ENCODE peak calls at places on chromosomes 4 and X, in six cellular contexts. One of them, this sample, is unnamed.

GRCh38 chr4:107689912-107690587 is 30.0 kb downstream of the PAPSS1 start:
- DNase-seq in suprapubic skin: no peak
- DNase-seq in ovary: no peak
- DNase-seq in endodermal cell: no peak
- DNase-seq in AG04450: peak
- DNase-seq in ascending aorta: no peak
- DNase-seq in this sample: peak

GRCh38 chrX:136711147-136711546 is 63.2 kb downstream of the CD40LG start:
- DNase-seq in suprapubic skin: no peak
- DNase-seq in ovary: peak
- DNase-seq in endodermal cell: peak
- DNase-seq in AG04450: no peak
- DNase-seq in ascending aorta: no peak
- DNase-seq in this sample: no peak

GRCh38 chr4:38871593-38871992 is 4.0 kb downstream of the FAM114A1 start:
- DNase-seq in suprapubic skin: no peak
- DNase-seq in ovary: no peak
- DNase-seq in endodermal cell: no peak
- DNase-seq in AG04450: no peak
- DNase-seq in ascending aorta: no peak
- DNase-seq in this sample: no peak

GRCh38 chr4:59973496-59973895 is 1226.6 kb upstream of the ADGRL3 start:
- DNase-seq in suprapubic skin: no peak
- DNase-seq in ovary: no peak
- DNase-seq in endodermal cell: no peak
- DNase-seq in AG04450: no peak
- DNase-seq in ascending aorta: no peak
- DNase-seq in this sample: no peak

GRCh38 chr4:101256222-101256621 is 91.1 kb downstream of the PPP3CA start:
- DNase-seq in suprapubic skin: no peak
- DNase-seq in ovary: no peak
- DNase-seq in endodermal cell: no peak
- DNase-seq in AG04450: no peak
- DNase-seq in ascending aorta: no peak
- DNase-seq in this sample: no peak

GRCh38 chr4:102174800-102175199 is 170.5 kb downstream of the SLC39A8 start:
- DNase-seq in suprapubic skin: no peak
- DNase-seq in ovary: no peak
- DNase-seq in endodermal cell: no peak
- DNase-seq in AG04450: peak
- DNase-seq in ascending aorta: no peak
- DNase-seq in this sample: peak

GRCh38 chr4:8704632-8705031 is 112.1 kb downstream of the CPZ start:
- DNase-seq in suprapubic skin: peak
- DNase-seq in ovary: no peak
- DNase-seq in endodermal cell: peak
- DNase-seq in AG04450: no peak
- DNase-seq in ascending aorta: no peak
- DNase-seq in this sample: no peak

GRCh38 chr4:17173300-17173699 is 274.9 kb upstream of the LDB2 start:
- DNase-seq in suprapubic skin: no peak
- DNase-seq in ovary: no peak
- DNase-seq in endodermal cell: peak
- DNase-seq in AG04450: no peak
- DNase-seq in ascending aorta: no peak
- DNase-seq in this sample: no peak

GRCh38 chr4:138838251-138838650 is 177.3 kb upstream of the NOCT start:
- DNase-seq in suprapubic skin: no peak
- DNase-seq in ovary: no peak
- DNase-seq in endodermal cell: no peak
- DNase-seq in AG04450: no peak
- DNase-seq in ascending aorta: no peak
- DNase-seq in this sample: no peak

GRCh38 chrX:71616672-71617529 is 1.4 kb downstream of the CXCR3 start:
- DNase-seq in suprapubic skin: no peak
- DNase-seq in ovary: no peak
- DNase-seq in endodermal cell: peak
- DNase-seq in AG04450: no peak
- DNase-seq in ascending aorta: no peak
- DNase-seq in this sample: no peak

GRCh38 chrX:97398030-97398551 is 514.4 kb downstream of the RPA4 start:
- DNase-seq in suprapubic skin: no peak
- DNase-seq in ovary: no peak
- DNase-seq in endodermal cell: no peak
- DNase-seq in AG04450: no peak
- DNase-seq in ascending aorta: no peak
- DNase-seq in this sample: no peak

GRCh38 chr4:80309301-80310004 is 26.1 kb upstream of the CFAP299 start:
- DNase-seq in suprapubic skin: no peak
- DNase-seq in ovary: no peak
- DNase-seq in endodermal cell: no peak
- DNase-seq in AG04450: peak
- DNase-seq in ascending aorta: no peak
- DNase-seq in this sample: peak

GRCh38 chr4:1533501-1534064 is 127.3 kb upstream of the NKX1-1 start:
- DNase-seq in suprapubic skin: no peak
- DNase-seq in ovary: no peak
- DNase-seq in endodermal cell: no peak
- DNase-seq in AG04450: no peak
- DNase-seq in ascending aorta: no peak
- DNase-seq in this sample: no peak

GRCh38 chr4:23686169-23686903 is 203.5 kb downstream of the PPARGC1A start:
- DNase-seq in suprapubic skin: no peak
- DNase-seq in ovary: no peak
- DNase-seq in endodermal cell: no peak
- DNase-seq in AG04450: no peak
- DNase-seq in ascending aorta: no peak
- DNase-seq in this sample: no peak

GRCh38 chr4:80006935-80007744 is 65.9 kb downstream of the ANTXR2 start:
- DNase-seq in suprapubic skin: no peak
- DNase-seq in ovary: no peak
- DNase-seq in endodermal cell: no peak
- DNase-seq in AG04450: peak
- DNase-seq in ascending aorta: no peak
- DNase-seq in this sample: no peak

GRCh38 chr4:35364321-35364870 is 879.9 kb downstream of the ARAP2 start:
- DNase-seq in suprapubic skin: no peak
- DNase-seq in ovary: no peak
- DNase-seq in endodermal cell: no peak
- DNase-seq in AG04450: no peak
- DNase-seq in ascending aorta: no peak
- DNase-seq in this sample: no peak

GRCh38 chrX:142688256-142688655 is 337.5 kb upstream of the SPANXN4 start:
- DNase-seq in suprapubic skin: no peak
- DNase-seq in ovary: no peak
- DNase-seq in endodermal cell: no peak
- DNase-seq in AG04450: no peak
- DNase-seq in ascending aorta: no peak
- DNase-seq in this sample: no peak

GRCh38 chrX:11765449-11765848 is 7.4 kb downstream of the MSL3 start:
- DNase-seq in suprapubic skin: no peak
- DNase-seq in ovary: no peak
- DNase-seq in endodermal cell: no peak
- DNase-seq in AG04450: no peak
- DNase-seq in ascending aorta: no peak
- DNase-seq in this sample: no peak

GRCh38 chrX:13493659-13494058 is 75.7 kb upstream of the EGFL6 start:
- DNase-seq in suprapubic skin: no peak
- DNase-seq in ovary: no peak
- DNase-seq in endodermal cell: no peak
- DNase-seq in AG04450: no peak
- DNase-seq in ascending aorta: no peak
- DNase-seq in this sample: no peak

GRCh38 chr4:110550260-110550659 is 72.6 kb downstream of the PITX2 start:
- DNase-seq in suprapubic skin: no peak
- DNase-seq in ovary: no peak
- DNase-seq in endodermal cell: no peak
- DNase-seq in AG04450: no peak
- DNase-seq in ascending aorta: no peak
- DNase-seq in this sample: no peak

GRCh38 chrX:1418901-1419544 is 27.1 kb upstream of the SLC25A6 start:
- DNase-seq in suprapubic skin: peak
- DNase-seq in ovary: no peak
- DNase-seq in endodermal cell: no peak
- DNase-seq in AG04450: no peak
- DNase-seq in ascending aorta: no peak
- DNase-seq in this sample: no peak

GRCh38 chr4:16843831-16844508 is 54.5 kb downstream of the LDB2 start:
- DNase-seq in suprapubic skin: no peak
- DNase-seq in ovary: no peak
- DNase-seq in endodermal cell: no peak
- DNase-seq in AG04450: peak
- DNase-seq in ascending aorta: no peak
- DNase-seq in this sample: no peak

GRCh38 chrX:52608961-52609360 is 45.7 kb downstream of the SSX7 start:
- DNase-seq in suprapubic skin: no peak
- DNase-seq in ovary: no peak
- DNase-seq in endodermal cell: no peak
- DNase-seq in AG04450: no peak
- DNase-seq in ascending aorta: no peak
- DNase-seq in this sample: no peak

GRCh38 chr4:33072340-33073089 is 2352.3 kb downstream of the PCDH7 start:
- DNase-seq in suprapubic skin: no peak
- DNase-seq in ovary: no peak
- DNase-seq in endodermal cell: no peak
- DNase-seq in AG04450: no peak
- DNase-seq in ascending aorta: no peak
- DNase-seq in this sample: no peak

GRCh38 chrX:153387987-153388721 is 13.0 kb downstream of the PNMA6E start:
- DNase-seq in suprapubic skin: peak
- DNase-seq in ovary: no peak
- DNase-seq in endodermal cell: peak
- DNase-seq in AG04450: no peak
- DNase-seq in ascending aorta: no peak
- DNase-seq in this sample: no peak

GRCh38 chrX:38882894-38883620 is 81.8 kb downstream of the MID1IP1 start:
- DNase-seq in suprapubic skin: no peak
- DNase-seq in ovary: no peak
- DNase-seq in endodermal cell: no peak
- DNase-seq in AG04450: peak
- DNase-seq in ascending aorta: peak
- DNase-seq in this sample: peak

GRCh38 chr4:3651267-3651846 is 114.8 kb upstream of the ADRA2C start:
- DNase-seq in suprapubic skin: no peak
- DNase-seq in ovary: no peak
- DNase-seq in endodermal cell: no peak
- DNase-seq in AG04450: no peak
- DNase-seq in ascending aorta: no peak
- DNase-seq in this sample: no peak

GRCh38 chr4:3655485-3656429 is 110.4 kb upstream of the ADRA2C start:
- DNase-seq in suprapubic skin: no peak
- DNase-seq in ovary: no peak
- DNase-seq in endodermal cell: peak
- DNase-seq in AG04450: no peak
- DNase-seq in ascending aorta: no peak
- DNase-seq in this sample: no peak

GRCh38 chr4:3654036-3654807 is 112.0 kb upstream of the ADRA2C start:
- DNase-seq in suprapubic skin: no peak
- DNase-seq in ovary: no peak
- DNase-seq in endodermal cell: no peak
- DNase-seq in AG04450: no peak
- DNase-seq in ascending aorta: no peak
- DNase-seq in this sample: no peak

GRCh38 chr4:3649491-3649890 is 116.7 kb upstream of the ADRA2C start:
- DNase-seq in suprapubic skin: no peak
- DNase-seq in ovary: no peak
- DNase-seq in endodermal cell: no peak
- DNase-seq in AG04450: no peak
- DNase-seq in ascending aorta: no peak
- DNase-seq in this sample: no peak

GRCh38 chr4:3652586-3652985 is 113.6 kb upstream of the ADRA2C start:
- DNase-seq in suprapubic skin: no peak
- DNase-seq in ovary: no peak
- DNase-seq in endodermal cell: no peak
- DNase-seq in AG04450: no peak
- DNase-seq in ascending aorta: no peak
- DNase-seq in this sample: no peak
- H3K27ac ChIP-seq in suprapubic skin: no peak
- H3K27ac ChIP-seq in ovary: no peak
- H3K27ac ChIP-seq in endodermal cell: no peak
- H3K27ac ChIP-seq in AG04450: no peak
- H3K27ac ChIP-seq in ascending aorta: no peak
- H3K27ac ChIP-seq in this sample: no peak

DNA sequence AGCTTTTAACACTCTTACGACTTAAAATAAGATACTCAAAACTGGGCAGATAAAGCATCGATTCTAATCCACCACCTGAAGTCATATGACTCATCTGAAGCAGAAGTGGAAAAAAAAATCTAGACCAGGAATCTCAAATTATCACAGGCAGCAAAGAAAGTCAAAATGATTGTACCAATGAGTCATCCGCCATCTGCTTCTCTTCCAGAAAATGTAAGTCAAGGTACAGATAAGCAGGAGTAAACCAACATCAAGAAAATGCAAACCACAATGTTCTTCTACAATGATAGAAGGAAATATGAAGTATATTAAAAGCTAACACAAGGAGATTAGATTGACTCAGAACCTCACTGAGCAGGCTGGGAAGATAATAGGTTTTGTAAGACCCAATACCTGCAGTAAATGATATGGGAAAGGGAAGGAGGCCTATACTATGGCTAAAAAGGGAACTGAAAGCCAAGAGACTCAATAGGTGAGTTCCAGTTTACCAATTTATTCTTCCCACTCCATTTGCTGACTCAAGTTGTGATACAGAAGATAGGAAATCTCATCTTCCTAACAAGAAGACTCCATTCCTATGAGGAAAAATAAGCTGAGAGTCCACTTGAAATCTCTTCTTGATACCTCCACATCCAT is 88.4 kb upstream of the TET2 start:
- DNase-seq in suprapubic skin: no peak
- DNase-seq in ovary: no peak
- DNase-seq in endodermal cell: no peak
- DNase-seq in AG04450: peak
- DNase-seq in ascending aorta: no peak
- DNase-seq in this sample: peak
- H3K27ac ChIP-seq in suprapubic skin: peak
- H3K27ac ChIP-seq in ovary: no peak
- H3K27ac ChIP-seq in endodermal cell: no peak
- H3K27ac ChIP-seq in AG04450: no peak
- H3K27ac ChIP-seq in ascending aorta: no peak
- H3K27ac ChIP-seq in this sample: peak

GRCh38 chrX:48914593-48915493 is 3.4 kb upstream of the SLC35A2 start:
- DNase-seq in suprapubic skin: no peak
- DNase-seq in ovary: no peak
- DNase-seq in endodermal cell: no peak
- DNase-seq in AG04450: no peak
- DNase-seq in ascending aorta: no peak
- DNase-seq in this sample: no peak
- H3K27ac ChIP-seq in suprapubic skin: no peak
- H3K27ac ChIP-seq in ovary: no peak
- H3K27ac ChIP-seq in endodermal cell: no peak
- H3K27ac ChIP-seq in AG04450: no peak
- H3K27ac ChIP-seq in ascending aorta: no peak
- H3K27ac ChIP-seq in this sample: no peak

DNA sequence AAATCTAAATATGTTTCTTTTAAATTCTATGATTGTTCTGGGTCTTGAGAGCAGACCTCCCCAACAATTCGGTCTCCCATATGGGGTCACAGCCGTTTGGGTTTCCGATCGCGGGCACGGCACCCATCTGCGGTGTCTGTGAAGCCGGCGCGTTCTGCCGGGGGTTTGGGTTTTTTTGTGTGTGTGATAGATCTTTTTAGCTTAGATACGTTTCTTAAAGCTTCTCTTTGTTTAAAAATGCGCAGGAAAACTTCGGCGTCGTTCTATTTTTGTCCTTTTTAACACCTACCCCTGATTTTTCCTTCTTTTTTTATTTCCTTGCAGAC is 34.2 kb downstream of the TBC1D14 start:
- DNase-seq in suprapubic skin: no peak
- DNase-seq in ovary: no peak
- DNase-seq in endodermal cell: no peak
- DNase-seq in AG04450: no peak
- DNase-seq in ascending aorta: no peak
- DNase-seq in this sample: no peak
- H3K27ac ChIP-seq in suprapubic skin: peak
- H3K27ac ChIP-seq in ovary: no peak
- H3K27ac ChIP-seq in endodermal cell: no peak
- H3K27ac ChIP-seq in AG04450: no peak
- H3K27ac ChIP-seq in ascending aorta: peak
- H3K27ac ChIP-seq in this sample: no peak

This sample was measured in epithelial cell of prostate.